ENCODE peak calls at places on chromosome 22, in eight cellular contexts. One of them, this sample, is unnamed. For H3K36me3, the result is how much of the 10 kb centered on the place peaks cover.

GRCh38 chr22:21651521-21652009 is 9.5 kb downstream of the SDF2L1 start:
- DNase-seq in CD8-positive, alpha-beta memory T cell: peak
- DNase-seq in brain microvascular endothelial cell: no peak
- DNase-seq in body of pancreas: no peak
- DNase-seq in effector memory CD4-positive, alpha-beta T cell: no peak
- DNase-seq in endothelial cell of umbilical vein: no peak
- DNase-seq in SJSA1: no peak
- DNase-seq in IMR-90: no peak
- DNase-seq in this sample: no peak

GRCh38 chr22:20396639-20397038 is 2.7 kb downstream of the ZNF74 start:
- DNase-seq in CD8-positive, alpha-beta memory T cell: no peak
- DNase-seq in brain microvascular endothelial cell: peak
- DNase-seq in body of pancreas: no peak
- DNase-seq in effector memory CD4-positive, alpha-beta T cell: no peak
- DNase-seq in endothelial cell of umbilical vein: no peak
- DNase-seq in SJSA1: peak
- DNase-seq in IMR-90: peak
- DNase-seq in this sample: no peak

GRCh38 chr22:45891996-45892621 is 84.9 kb downstream of the WNT7B start:
- DNase-seq in CD8-positive, alpha-beta memory T cell: no peak
- DNase-seq in brain microvascular endothelial cell: no peak
- DNase-seq in body of pancreas: no peak
- DNase-seq in effector memory CD4-positive, alpha-beta T cell: no peak
- DNase-seq in endothelial cell of umbilical vein: no peak
- DNase-seq in SJSA1: no peak
- DNase-seq in IMR-90: no peak
- DNase-seq in this sample: no peak

GRCh38 chr22:16933274-16933923 is 74.6 kb downstream of the GAB4 start:
- DNase-seq in CD8-positive, alpha-beta memory T cell: no peak
- DNase-seq in brain microvascular endothelial cell: no peak
- DNase-seq in body of pancreas: no peak
- DNase-seq in effector memory CD4-positive, alpha-beta T cell: no peak
- DNase-seq in endothelial cell of umbilical vein: no peak
- DNase-seq in SJSA1: no peak
- DNase-seq in IMR-90: no peak
- DNase-seq in this sample: no peak

GRCh38 chr22:35154937-35155387 is 89.0 kb downstream of the ISX start:
- DNase-seq in CD8-positive, alpha-beta memory T cell: no peak
- DNase-seq in brain microvascular endothelial cell: peak
- DNase-seq in body of pancreas: peak
- DNase-seq in effector memory CD4-positive, alpha-beta T cell: no peak
- DNase-seq in endothelial cell of umbilical vein: peak
- DNase-seq in SJSA1: peak
- DNase-seq in IMR-90: peak
- DNase-seq in this sample: no peak

GRCh38 chr22:30859714-30860095 is 108.9 kb downstream of the MORC2 start:
- DNase-seq in CD8-positive, alpha-beta memory T cell: no peak
- DNase-seq in brain microvascular endothelial cell: no peak
- DNase-seq in body of pancreas: no peak
- DNase-seq in effector memory CD4-positive, alpha-beta T cell: no peak
- DNase-seq in endothelial cell of umbilical vein: no peak
- DNase-seq in SJSA1: no peak
- DNase-seq in IMR-90: no peak
- DNase-seq in this sample: no peak

GRCh38 chr22:20110359-20110985 is 5.4 kb upstream of the RANBP1 start:
- DNase-seq in CD8-positive, alpha-beta memory T cell: no peak
- DNase-seq in brain microvascular endothelial cell: no peak
- DNase-seq in body of pancreas: no peak
- DNase-seq in effector memory CD4-positive, alpha-beta T cell: no peak
- DNase-seq in endothelial cell of umbilical vein: no peak
- DNase-seq in SJSA1: no peak
- DNase-seq in IMR-90: no peak
- DNase-seq in this sample: no peak

GRCh38 chr22:41397143-41397811 is 15.5 kb downstream of the TEF start:
- DNase-seq in CD8-positive, alpha-beta memory T cell: no peak
- DNase-seq in brain microvascular endothelial cell: no peak
- DNase-seq in body of pancreas: no peak
- DNase-seq in effector memory CD4-positive, alpha-beta T cell: no peak
- DNase-seq in endothelial cell of umbilical vein: no peak
- DNase-seq in SJSA1: no peak
- DNase-seq in IMR-90: no peak
- DNase-seq in this sample: no peak

GRCh38 chr22:20551805-20552449 is 44.5 kb downstream of the MED15 start:
- DNase-seq in CD8-positive, alpha-beta memory T cell: no peak
- DNase-seq in brain microvascular endothelial cell: no peak
- DNase-seq in body of pancreas: peak
- DNase-seq in effector memory CD4-positive, alpha-beta T cell: no peak
- DNase-seq in endothelial cell of umbilical vein: peak
- DNase-seq in SJSA1: no peak
- DNase-seq in IMR-90: no peak
- DNase-seq in this sample: peak

GRCh38 chr22:33875316-33875715 is 45.0 kb downstream of the LARGE1 start:
- DNase-seq in CD8-positive, alpha-beta memory T cell: no peak
- DNase-seq in brain microvascular endothelial cell: no peak
- DNase-seq in body of pancreas: no peak
- DNase-seq in effector memory CD4-positive, alpha-beta T cell: no peak
- DNase-seq in endothelial cell of umbilical vein: no peak
- DNase-seq in SJSA1: no peak
- DNase-seq in IMR-90: no peak
- DNase-seq in this sample: no peak

GRCh38 chr22:41501209-41501608 is 32.3 kb downstream of the ACO2 start:
- DNase-seq in CD8-positive, alpha-beta memory T cell: no peak
- DNase-seq in brain microvascular endothelial cell: no peak
- DNase-seq in body of pancreas: no peak
- DNase-seq in effector memory CD4-positive, alpha-beta T cell: no peak
- DNase-seq in endothelial cell of umbilical vein: peak
- DNase-seq in SJSA1: no peak
- DNase-seq in IMR-90: no peak
- DNase-seq in this sample: no peak

GRCh38 chr22:28898233-28898629 is 14.9 kb downstream of the ZNRF3 start:
- DNase-seq in CD8-positive, alpha-beta memory T cell: no peak
- DNase-seq in brain microvascular endothelial cell: no peak
- DNase-seq in body of pancreas: no peak
- DNase-seq in effector memory CD4-positive, alpha-beta T cell: no peak
- DNase-seq in endothelial cell of umbilical vein: no peak
- DNase-seq in SJSA1: no peak
- DNase-seq in IMR-90: no peak
- DNase-seq in this sample: no peak

GRCh38 chr22:36212896-36213295 is 11.3 kb upstream of the APOL4 start:
- DNase-seq in CD8-positive, alpha-beta memory T cell: no peak
- DNase-seq in brain microvascular endothelial cell: no peak
- DNase-seq in body of pancreas: no peak
- DNase-seq in effector memory CD4-positive, alpha-beta T cell: no peak
- DNase-seq in endothelial cell of umbilical vein: no peak
- DNase-seq in SJSA1: no peak
- DNase-seq in IMR-90: no peak
- DNase-seq in this sample: no peak

GRCh38 chr22:40654522-40655167 is 18.1 kb upstream of the MRTFA start:
- DNase-seq in CD8-positive, alpha-beta memory T cell: no peak
- DNase-seq in brain microvascular endothelial cell: peak
- DNase-seq in body of pancreas: peak
- DNase-seq in effector memory CD4-positive, alpha-beta T cell: no peak
- DNase-seq in endothelial cell of umbilical vein: peak
- DNase-seq in SJSA1: no peak
- DNase-seq in IMR-90: peak
- DNase-seq in this sample: no peak

GRCh38 chr22:22895776-22896445 is 8.3 kb downstream of the IGLL5 start:
- DNase-seq in CD8-positive, alpha-beta memory T cell: no peak
- DNase-seq in brain microvascular endothelial cell: no peak
- DNase-seq in body of pancreas: no peak
- DNase-seq in effector memory CD4-positive, alpha-beta T cell: no peak
- DNase-seq in endothelial cell of umbilical vein: no peak
- DNase-seq in SJSA1: no peak
- DNase-seq in IMR-90: no peak
- DNase-seq in this sample: no peak

GRCh38 chr22:46737976-46738641 is at the start of gene CERK:
- DNase-seq in CD8-positive, alpha-beta memory T cell: peak
- DNase-seq in brain microvascular endothelial cell: no peak
- DNase-seq in body of pancreas: peak
- DNase-seq in effector memory CD4-positive, alpha-beta T cell: peak
- DNase-seq in endothelial cell of umbilical vein: peak
- DNase-seq in SJSA1: peak
- DNase-seq in IMR-90: peak
- DNase-seq in this sample: peak

GRCh38 chr22:20867179-20868099 is 8.6 kb downstream of the SNAP29 start:
- DNase-seq in CD8-positive, alpha-beta memory T cell: no peak
- DNase-seq in brain microvascular endothelial cell: no peak
- DNase-seq in body of pancreas: peak
- DNase-seq in effector memory CD4-positive, alpha-beta T cell: no peak
- DNase-seq in endothelial cell of umbilical vein: peak
- DNase-seq in SJSA1: no peak
- DNase-seq in IMR-90: peak
- DNase-seq in this sample: no peak

GRCh38 chr22:40396882-40397281 is 26.5 kb downstream of the SGSM3 start:
- DNase-seq in CD8-positive, alpha-beta memory T cell: no peak
- DNase-seq in brain microvascular endothelial cell: peak
- DNase-seq in body of pancreas: peak
- DNase-seq in effector memory CD4-positive, alpha-beta T cell: no peak
- DNase-seq in endothelial cell of umbilical vein: peak
- DNase-seq in SJSA1: no peak
- DNase-seq in IMR-90: peak
- DNase-seq in this sample: no peak

GRCh38 chr22:39486951-39487825 is 14.9 kb upstream of the MIEF1 start:
- DNase-seq in CD8-positive, alpha-beta memory T cell: no peak
- DNase-seq in brain microvascular endothelial cell: no peak
- DNase-seq in body of pancreas: no peak
- DNase-seq in effector memory CD4-positive, alpha-beta T cell: no peak
- DNase-seq in endothelial cell of umbilical vein: no peak
- DNase-seq in SJSA1: no peak
- DNase-seq in IMR-90: no peak
- DNase-seq in this sample: no peak

GRCh38 chr22:23132376-23133091 is 9.3 kb downstream of the RSPH14 start:
- DNase-seq in CD8-positive, alpha-beta memory T cell: no peak
- DNase-seq in brain microvascular endothelial cell: no peak
- DNase-seq in body of pancreas: no peak
- DNase-seq in effector memory CD4-positive, alpha-beta T cell: no peak
- DNase-seq in endothelial cell of umbilical vein: no peak
- DNase-seq in SJSA1: no peak
- DNase-seq in IMR-90: no peak
- DNase-seq in this sample: no peak

GRCh38 chr22:31326877-31327276 is 19.3 kb downstream of the PATZ1 start:
- DNase-seq in CD8-positive, alpha-beta memory T cell: no peak
- DNase-seq in brain microvascular endothelial cell: no peak
- DNase-seq in body of pancreas: no peak
- DNase-seq in effector memory CD4-positive, alpha-beta T cell: no peak
- DNase-seq in endothelial cell of umbilical vein: no peak
- DNase-seq in SJSA1: no peak
- DNase-seq in IMR-90: no peak
- DNase-seq in this sample: no peak

DNA sequence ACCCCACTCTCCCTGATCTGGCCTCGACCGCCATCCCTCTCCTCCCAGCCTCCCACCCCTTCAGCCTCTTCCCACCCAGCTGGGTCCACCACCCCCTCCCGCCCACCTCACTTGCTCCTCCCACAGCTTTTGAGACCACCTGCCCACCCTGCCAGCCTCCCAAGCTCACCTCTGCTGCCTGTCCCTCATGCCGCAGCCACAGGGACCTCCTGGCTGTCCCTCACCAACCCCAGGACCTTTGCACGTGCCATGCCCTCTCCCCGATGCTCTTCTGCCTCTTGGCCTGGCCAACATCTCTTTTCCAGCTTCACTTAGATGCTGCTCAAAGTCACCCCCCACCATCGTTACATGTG is 6.5 kb downstream of the PNPLA5 start:
- DNase-seq in CD8-positive, alpha-beta memory T cell: no peak
- DNase-seq in brain microvascular endothelial cell: no peak
- DNase-seq in body of pancreas: no peak
- DNase-seq in effector memory CD4-positive, alpha-beta T cell: no peak
- DNase-seq in endothelial cell of umbilical vein: no peak
- DNase-seq in SJSA1: no peak
- DNase-seq in IMR-90: no peak
- DNase-seq in this sample: no peak
- H3K36me3 ChIP-seq in CD8-positive, alpha-beta memory T cell: under half
- H3K36me3 ChIP-seq in brain microvascular endothelial cell: under half
- H3K36me3 ChIP-seq in body of pancreas: under half
- H3K36me3 ChIP-seq in effector memory CD4-positive, alpha-beta T cell: under half
- H3K36me3 ChIP-seq in endothelial cell of umbilical vein: under half
- H3K36me3 ChIP-seq in SJSA1: under half
- H3K36me3 ChIP-seq in IMR-90: under half
- H3K36me3 ChIP-seq in this sample: under half

GRCh38 chr22:49946612-49947295 is 13.8 kb upstream of the PIM3 start:
- DNase-seq in CD8-positive, alpha-beta memory T cell: no peak
- DNase-seq in brain microvascular endothelial cell: no peak
- DNase-seq in body of pancreas: no peak
- DNase-seq in effector memory CD4-positive, alpha-beta T cell: no peak
- DNase-seq in endothelial cell of umbilical vein: no peak
- DNase-seq in SJSA1: no peak
- DNase-seq in IMR-90: no peak
- DNase-seq in this sample: no peak
- H3K27ac ChIP-seq in CD8-positive, alpha-beta memory T cell: no peak
- H3K27ac ChIP-seq in brain microvascular endothelial cell: no peak
- H3K27ac ChIP-seq in body of pancreas: peak
- H3K27ac ChIP-seq in effector memory CD4-positive, alpha-beta T cell: peak
- H3K27ac ChIP-seq in endothelial cell of umbilical vein: no peak
- H3K27ac ChIP-seq in SJSA1: no peak
- H3K27ac ChIP-seq in IMR-90: no peak
- H3K27ac ChIP-seq in this sample: no peak

GRCh38 chr22:38312261-38312800 is 4.9 kb downstream of the CSNK1E start:
- DNase-seq in CD8-positive, alpha-beta memory T cell: no peak
- DNase-seq in brain microvascular endothelial cell: no peak
- DNase-seq in body of pancreas: no peak
- DNase-seq in effector memory CD4-positive, alpha-beta T cell: no peak
- DNase-seq in endothelial cell of umbilical vein: no peak
- DNase-seq in SJSA1: no peak
- DNase-seq in IMR-90: peak
- DNase-seq in this sample: no peak
- H3K36me3 ChIP-seq in CD8-positive, alpha-beta memory T cell: under half
- H3K36me3 ChIP-seq in brain microvascular endothelial cell: half or more
- H3K36me3 ChIP-seq in body of pancreas: under half
- H3K36me3 ChIP-seq in effector memory CD4-positive, alpha-beta T cell: under half
- H3K36me3 ChIP-seq in endothelial cell of umbilical vein: under half
- H3K36me3 ChIP-seq in SJSA1: half or more
- H3K36me3 ChIP-seq in IMR-90: under half
- H3K36me3 ChIP-seq in this sample: under half

GRCh38 chr22:42693763-42694683 is 26.6 kb downstream of the A4GALT start:
- DNase-seq in CD8-positive, alpha-beta memory T cell: no peak
- DNase-seq in brain microvascular endothelial cell: no peak
- DNase-seq in body of pancreas: no peak
- DNase-seq in effector memory CD4-positive, alpha-beta T cell: no peak
- DNase-seq in endothelial cell of umbilical vein: no peak
- DNase-seq in SJSA1: no peak
- DNase-seq in IMR-90: no peak
- DNase-seq in this sample: no peak

GRCh38 chr22:42695294-42695693 is 25.4 kb downstream of the A4GALT start:
- DNase-seq in CD8-positive, alpha-beta memory T cell: no peak
- DNase-seq in brain microvascular endothelial cell: no peak
- DNase-seq in body of pancreas: no peak
- DNase-seq in effector memory CD4-positive, alpha-beta T cell: no peak
- DNase-seq in endothelial cell of umbilical vein: no peak
- DNase-seq in SJSA1: no peak
- DNase-seq in IMR-90: no peak
- DNase-seq in this sample: no peak

GRCh38 chr22:42697542-42698013 is 23.1 kb downstream of the A4GALT start:
- DNase-seq in CD8-positive, alpha-beta memory T cell: no peak
- DNase-seq in brain microvascular endothelial cell: peak
- DNase-seq in body of pancreas: peak
- DNase-seq in effector memory CD4-positive, alpha-beta T cell: no peak
- DNase-seq in endothelial cell of umbilical vein: peak
- DNase-seq in SJSA1: peak
- DNase-seq in IMR-90: peak
- DNase-seq in this sample: no peak

GRCh38 chr22:42699281-42699681 is 21.4 kb downstream of the A4GALT start:
- DNase-seq in CD8-positive, alpha-beta memory T cell: no peak
- DNase-seq in brain microvascular endothelial cell: peak
- DNase-seq in body of pancreas: no peak
- DNase-seq in effector memory CD4-positive, alpha-beta T cell: no peak
- DNase-seq in endothelial cell of umbilical vein: no peak
- DNase-seq in SJSA1: peak
- DNase-seq in IMR-90: no peak
- DNase-seq in this sample: no peak

GRCh38 chr22:42696331-42696967 is 24.2 kb downstream of the A4GALT start:
- DNase-seq in CD8-positive, alpha-beta memory T cell: no peak
- DNase-seq in brain microvascular endothelial cell: no peak
- DNase-seq in body of pancreas: no peak
- DNase-seq in effector memory CD4-positive, alpha-beta T cell: no peak
- DNase-seq in endothelial cell of umbilical vein: no peak
- DNase-seq in SJSA1: no peak
- DNase-seq in IMR-90: no peak
- DNase-seq in this sample: no peak
- H3K27ac ChIP-seq in CD8-positive, alpha-beta memory T cell: no peak
- H3K27ac ChIP-seq in brain microvascular endothelial cell: no peak
- H3K27ac ChIP-seq in body of pancreas: no peak
- H3K27ac ChIP-seq in effector memory CD4-positive, alpha-beta T cell: no peak
- H3K27ac ChIP-seq in endothelial cell of umbilical vein: no peak
- H3K27ac ChIP-seq in SJSA1: no peak
- H3K27ac ChIP-seq in IMR-90: no peak
- H3K27ac ChIP-seq in this sample: no peak

This sample was measured in CD8-positive, alpha-beta T cell.